ENCODE peak calls at places on chromosome 6, in six cellular contexts. M is EH, C is fibroblast of lung, I is fibroblast of the conjunctiva, S is NCI-H774, A is omental fat pad. E is an unnamed sample.

GRCh38 chr6:143002686-143003085 is 57.7 kb upstream of the HIVEP2 start:
- DNase-seq in M (no peak), C (no peak), I (no peak), S (no peak), A (no peak), E (no peak)

GRCh38 chr6:4371207-4371921 is 236.0 kb upstream of the ECI2 start:
- DNase-seq in M (peak; percentile 97), C (peak; percentile 57), I (no peak), S (no peak), A (no peak), E (no peak)

GRCh38 chr6:132933085-132933484 is 118.7 kb downstream of the RPS12 start:
- DNase-seq in M (no peak), C (no peak), I (no peak), S (no peak), A (no peak), E (no peak)

GRCh38 chr6:30678964-30679726 is 6.3 kb upstream of the DHX16 start:
- DNase-seq in M (peak; percentile 78), C (peak; percentile 79), I (peak; percentile 64), S (peak; percentile 69), A (peak; percentile 62), E (peak; percentile 69)

GRCh38 chr6:7542878-7543394 is 1.5 kb downstream of the DSP start:
- DNase-seq in M (peak; percentile 86), C (no peak), I (peak; percentile 18), S (peak; percentile 56), A (no peak), E (no peak)

GRCh38 chr6:31587791-31588777 is 2.0 kb downstream of the LST1 start:
- DNase-seq in M (no peak), C (no peak), I (no peak), S (no peak), A (no peak), E (no peak)

GRCh38 chr6:169172435-169172834 is 81.2 kb downstream of the THBS2 start:
- DNase-seq in M (peak; percentile 98), C (peak; percentile 81), I (peak; percentile 83), S (no peak), A (no peak), E (peak; percentile 78)

GRCh38 chr6:27007020-27007419 is 240.5 kb upstream of the PRSS16 start:
- DNase-seq in M (no peak), C (no peak), I (no peak), S (no peak), A (no peak), E (no peak)

GRCh38 chr6:5012531-5012930 is 8.7 kb upstream of the RPP40 start:
- DNase-seq in M (peak; percentile 85), C (peak; percentile 21), I (no peak), S (no peak), A (no peak), E (no peak)

GRCh38 chr6:34143884-34144580 is 1.9 kb downstream of the GRM4 start:
- DNase-seq in M (peak; percentile 17), C (no peak), I (no peak), S (no peak), A (no peak), E (no peak)

GRCh38 chr6:150535818-150536220 is 63.9 kb upstream of the PLEKHG1 start:
- DNase-seq in M (no peak), C (no peak), I (no peak), S (no peak), A (no peak), E (no peak)

GRCh38 chr6:140907235-140907634 is 1225.5 kb upstream of the GJE1 start:
- DNase-seq in M (no peak), C (no peak), I (no peak), S (no peak), A (no peak), E (no peak)

GRCh38 chr6:34534656-34535055 is 21.5 kb downstream of the SPDEF start:
- DNase-seq in M (no peak), C (no peak), I (no peak), S (no peak), A (no peak), E (no peak)

GRCh38 chr6:135187372-135187771 is 6.3 kb downstream of the MYB start:
- DNase-seq in M (no peak), C (no peak), I (no peak), S (no peak), A (no peak), E (no peak)

GRCh38 chr6:137165375-137166246 is 7.8 kb downstream of the IL22RA2 start:
- DNase-seq in M (peak; percentile 18), C (no peak), I (no peak), S (no peak), A (no peak), E (no peak)

E was measured in tibial nerve.